ENCODE peak calls at places on chromosomes 2 and 18, in ten cellular contexts. Y, C, W, P, X, Q, M, R, F and E are unnamed samples.
A peak's percentile ranks its signal among the peaks of the same experiment; 100 is the strongest.

GRCh38 chr2:127158614-127159290 is 51.8 kb upstream of the BIN1 start:
- DNase-seq in Y (no peak), C (no peak), W (peak; percentile 42), P (no peak), X (no peak), Q (no peak), M (no peak), R (no peak), F (no peak), E (no peak)

GRCh38 chr2:113138428-113139322 is 11.3 kb downstream of the IL1RN start:
- DNase-seq in Y (no peak), C (peak; percentile 61), W (no peak), P (no peak), X (peak; percentile 22), Q (peak; percentile 88), M (peak; percentile 69), R (peak; percentile 25), F (peak; percentile 50), E (peak; percentile 57)

GRCh38 chr2:10249798-10250197 is 52.9 kb upstream of the HPCAL1 start:
- DNase-seq in Y (no peak), C (no peak), W (no peak), P (no peak), X (no peak), Q (no peak), M (no peak), R (no peak), F (no peak), E (no peak)

GRCh38 chr2:28449489-28450395 is 46.1 kb upstream of the PLB1 start:
- DNase-seq in Y (no peak), C (no peak), W (no peak), P (no peak), X (no peak), Q (no peak), M (peak; percentile 49), R (no peak), F (peak; percentile 94), E (peak; percentile 91)

GRCh38 chr2:55418072-55418471 is 1.6 kb downstream of the CCDC88A start:
- DNase-seq in Y (no peak), C (peak; percentile 54), W (no peak), P (no peak), X (no peak), Q (no peak), M (peak; percentile 22), R (no peak), F (no peak), E (peak; percentile 55)

GRCh38 chr2:234548720-234549420 is 52.0 kb upstream of the ARL4C start:
- DNase-seq in Y (no peak), C (peak; percentile 83), W (no peak), P (no peak), X (no peak), Q (peak; percentile 13), M (peak; percentile 29), R (no peak), F (no peak), E (no peak)

GRCh38 chr2:174325373-174325772 is 9.4 kb upstream of the SP9 start:
- DNase-seq in Y (no peak), C (no peak), W (no peak), P (no peak), X (no peak), Q (no peak), M (no peak), R (no peak), F (no peak), E (no peak)

GRCh38 chr2:228545041-228545440 is 363.6 kb upstream of the SPHKAP start:
- DNase-seq in Y (no peak), C (peak; percentile 76), W (no peak), P (no peak), X (no peak), Q (no peak), M (no peak), R (no peak), F (no peak), E (peak; percentile 44)

GRCh38 chr2:105935048-105935447 is 190.3 kb downstream of the NCK2 start:
- DNase-seq in Y (no peak), C (no peak), W (no peak), P (no peak), X (no peak), Q (no peak), M (no peak), R (no peak), F (no peak), E (no peak)

GRCh38 chr18:67199993-67200617 is 316.4 kb downstream of the DSEL start:
- DNase-seq in Y (peak; percentile 45), C (peak; percentile 61), W (no peak), P (no peak), X (no peak), Q (no peak), M (peak; percentile 76), R (peak; percentile 31), F (no peak), E (peak; percentile 65)

GRCh38 chr18:54622084-54622483 is 31.0 kb downstream of the DYNAP start:
- DNase-seq in Y (no peak), C (no peak), W (no peak), P (no peak), X (no peak), Q (no peak), M (no peak), R (no peak), F (no peak), E (no peak)

GRCh38 chr2:191188550-191189093 is 37.8 kb upstream of the STAT4 start:
- DNase-seq in Y (no peak), C (no peak), W (no peak), P (no peak), X (no peak), Q (no peak), M (no peak), R (no peak), F (no peak), E (no peak)

GRCh38 chr2:31286230-31286629 is 52.3 kb downstream of the EHD3 start:
- DNase-seq in Y (no peak), C (no peak), W (no peak), P (no peak), X (no peak), Q (no peak), M (no peak), R (no peak), F (no peak), E (no peak)

GRCh38 chr2:73830871-73831401 is 2.2 kb downstream of the STAMBP start:
- DNase-seq in Y (no peak), C (peak; percentile 84), W (no peak), P (peak; percentile 94), X (no peak), Q (no peak), M (no peak), R (no peak), F (peak; percentile 53), E (peak; percentile 96)

GRCh38 chr2:72127401-72128058 is 20.1 kb downstream of the CYP26B1 start:
- DNase-seq in Y (no peak), C (no peak), W (peak; percentile 38), P (no peak), X (no peak), Q (no peak), M (no peak), R (no peak), F (no peak), E (no peak)

GRCh38 chr18:58178476-58178875 is 134.4 kb downstream of the NEDD4L start:
- DNase-seq in Y (no peak), C (peak; percentile 23), W (no peak), P (no peak), X (no peak), Q (no peak), M (no peak), R (no peak), F (no peak), E (peak; percentile 76)

GRCh38 chr2:200625958-200626363 is 40.1 kb downstream of the AOX1 start:
- DNase-seq in Y (no peak), C (peak; percentile 83), W (no peak), P (no peak), X (no peak), Q (no peak), M (peak; percentile 74), R (no peak), F (no peak), E (peak; percentile 78)

GRCh38 chr2:137975280-137976271 is 11.3 kb downstream of the HNMT start:
- DNase-seq in Y (no peak), C (no peak), W (no peak), P (peak; percentile 78), X (no peak), Q (peak; percentile 71), M (no peak), R (no peak), F (no peak), E (no peak)

GRCh38 chr2:164456599-164456998 is 164.7 kb downstream of the GRB14 start:
- DNase-seq in Y (peak; percentile 35), C (no peak), W (no peak), P (no peak), X (no peak), Q (peak; percentile 4), M (no peak), R (peak; percentile 73), F (no peak), E (no peak)

GRCh38 chr2:189199797-189200196 is 20.2 kb upstream of the COL5A2 start:
- DNase-seq in Y (no peak), C (no peak), W (no peak), P (no peak), X (no peak), Q (no peak), M (no peak), R (no peak), F (no peak), E (no peak)

GRCh38 chr2:225993430-225993829 is 593.9 kb downstream of the NYAP2 start:
- DNase-seq in Y (no peak), C (no peak), W (no peak), P (no peak), X (no peak), Q (no peak), M (peak; percentile 33), R (no peak), F (no peak), E (no peak)

GRCh38 chr18:77206676-77207370 is 42.8 kb upstream of the GALR1 start:
- DNase-seq in Y (no peak), C (peak; percentile 82), W (no peak), P (no peak), X (no peak), Q (peak; percentile 24), M (peak; percentile 31), R (no peak), F (no peak), E (peak; percentile 95)

GRCh38 chr18:61894751-61895524 is 2.1 kb upstream of the RNF152 start:
- DNase-seq in Y (no peak), C (no peak), W (no peak), P (no peak), X (no peak), Q (no peak), M (no peak), R (no peak), F (no peak), E (no peak)

GRCh38 chr2:126751477-126751876 is 95.5 kb downstream of the GYPC start:
- DNase-seq in Y (no peak), C (no peak), W (no peak), P (no peak), X (no peak), Q (no peak), M (no peak), R (no peak), F (no peak), E (no peak)

GRCh38 chr2:219387284-219388126 is at the start of gene DNPEP:
- DNase-seq in Y (peak; percentile 37), C (peak; percentile 91), W (peak; percentile 98), P (no peak), X (peak; percentile 93), Q (peak; percentile 87), M (peak; percentile 90), R (peak; percentile 98), F (peak; percentile 95), E (peak; percentile 81)

GRCh38 chr2:150625300-150625699 is 137.8 kb upstream of the RND3 start:
- DNase-seq in Y (no peak), C (no peak), W (no peak), P (peak; percentile 91), X (no peak), Q (no peak), M (no peak), R (no peak), F (no peak), E (no peak)

GRCh38 chr18:32576296-32576916 is 105.7 kb upstream of the GAREM1 start:
- DNase-seq in Y (no peak), C (no peak), W (peak; percentile 64), P (no peak), X (no peak), Q (no peak), M (peak; percentile 46), R (no peak), F (no peak), E (no peak)

GRCh38 chr2:151405376-151405775 is 4.3 kb upstream of the RIF1 start:
- DNase-seq in Y (no peak), C (no peak), W (no peak), P (no peak), X (no peak), Q (no peak), M (no peak), R (no peak), F (no peak), E (no peak)